ENCODE peak calls at places on chromosomes 16 and 17, in ten cellular contexts. T is CD8-positive, alpha-beta T cell; V is cardiac fibroblast; M is SK-N-SH; F is adrenal gland; W is AG10803; P is uterus; G is progenitor cell of endocrine pancreas; O is heart left ventricle; I is mucosa of descending colon. A is an unnamed sample.

GRCh38 chr17:12918132-12918531 is 99.7 kb downstream of the ELAC2 start:
- DNase-seq in T (no peak), V (no peak), M (no peak), F (no peak), W (no peak), P (no peak), G (no peak), O (no peak), I (no peak), A (no peak)

GRCh38 chr17:6648181-6648580 is 3.2 kb downstream of the MED31 start:
- DNase-seq in T (no peak), V (peak), M (no peak), F (no peak), W (no peak), P (no peak), G (no peak), O (no peak), I (no peak), A (no peak)

GRCh38 chr16:70612931-70613330 is 33.4 kb upstream of the IL34 start:
- DNase-seq in T (no peak), V (no peak), M (no peak), F (no peak), W (no peak), P (no peak), G (no peak), O (no peak), I (no peak), A (no peak)

GRCh38 chr16:2195316-2196161 is 866 bp downstream of the CASKIN1 start:
- DNase-seq in T (no peak), V (no peak), M (peak), F (no peak), W (no peak), P (no peak), G (no peak), O (no peak), I (no peak), A (peak)

GRCh38 chr17:61009619-61010018 is 332.0 kb downstream of the BCAS3 start:
- DNase-seq in T (no peak), V (peak), M (no peak), F (no peak), W (no peak), P (no peak), G (no peak), O (peak), I (no peak), A (no peak)

GRCh38 chr16:69453936-69454335 is 29.5 kb downstream of the CYB5B start:
- DNase-seq in T (no peak), V (no peak), M (no peak), F (no peak), W (no peak), P (no peak), G (no peak), O (no peak), I (no peak), A (no peak)

GRCh38 chr16:89687092-89687940 is 827 bp downstream of the CDK10 start:
- DNase-seq in T (no peak), V (peak), M (no peak), F (no peak), W (peak), P (no peak), G (peak), O (no peak), I (peak), A (no peak)

GRCh38 chr17:63911657-63912100 is 621 bp upstream of the CSHL1 start:
- DNase-seq in T (peak), V (peak), M (peak), F (peak), W (peak), P (peak), G (peak), O (peak), I (no peak), A (peak)

GRCh38 chr17:7882629-7883028 is 6.0 kb upstream of the CHD3 start:
- DNase-seq in T (no peak), V (no peak), M (no peak), F (no peak), W (no peak), P (no peak), G (no peak), O (no peak), I (no peak), A (no peak)

GRCh38 chr16:76535-77272 is 1.3 kb upstream of the MPG start:
- DNase-seq in T (no peak), V (peak), M (no peak), F (peak), W (peak), P (peak), G (no peak), O (peak), I (peak), A (no peak)

GRCh38 chr17:68775338-68775737 is 174.2 kb upstream of the FAM20A start:
- DNase-seq in T (no peak), V (peak), M (no peak), F (no peak), W (peak), P (no peak), G (no peak), O (no peak), I (no peak), A (no peak)

GRCh38 chr16:72934661-72935403 is 113.1 kb downstream of the ZFHX3 start:
- DNase-seq in T (no peak), V (peak), M (no peak), F (peak), W (peak), P (peak), G (no peak), O (no peak), I (no peak), A (no peak)

GRCh38 chr17:491086-492014 is 138.7 kb upstream of the RPH3AL start:
- DNase-seq in T (no peak), V (peak), M (peak), F (peak), W (peak), P (peak), G (peak), O (peak), I (peak), A (peak)

GRCh38 chr17:68910256-68910705 is 44.9 kb downstream of the ABCA8 start:
- DNase-seq in T (no peak), V (peak), M (no peak), F (peak), W (no peak), P (peak), G (no peak), O (no peak), I (no peak), A (no peak)

GRCh38 chr17:7897773-7898172 is 9.2 kb downstream of the CHD3 start:
- DNase-seq in T (no peak), V (peak), M (peak), F (peak), W (peak), P (no peak), G (no peak), O (no peak), I (no peak), A (no peak)

GRCh38 chr17:7589891-7590611 is at the start of gene SOX15:
- DNase-seq in T (no peak), V (no peak), M (peak), F (no peak), W (no peak), P (no peak), G (no peak), O (no peak), I (no peak), A (no peak)

GRCh38 chr17:5793899-5794298 is 209.6 kb upstream of the NLRP1 start:
- DNase-seq in T (no peak), V (no peak), M (no peak), F (no peak), W (no peak), P (no peak), G (no peak), O (no peak), I (no peak), A (no peak)

GRCh38 chr17:5557990-5558389 is 26.3 kb downstream of the NLRP1 start:
- DNase-seq in T (no peak), V (no peak), M (no peak), F (no peak), W (no peak), P (no peak), G (no peak), O (no peak), I (no peak), A (no peak)

GRCh38 chr17:17402558-17402957 is 74.2 kb upstream of the MED9 start:
- DNase-seq in T (no peak), V (no peak), M (no peak), F (no peak), W (no peak), P (no peak), G (no peak), O (no peak), I (no peak), A (no peak)

GRCh38 chr17:48180842-48181241 is 73.3 kb downstream of the SNX11 start:
- DNase-seq in T (no peak), V (no peak), M (no peak), F (no peak), W (no peak), P (no peak), G (no peak), O (no peak), I (no peak), A (no peak)

GRCh38 chr17:14307560-14308024 is 6.7 kb downstream of the HS3ST3B1 start:
- DNase-seq in T (no peak), V (no peak), M (no peak), F (no peak), W (peak), P (no peak), G (no peak), O (no peak), I (no peak), A (no peak)

GRCh38 chr17:21058098-21058893 is 15.5 kb upstream of the USP22 start:
- DNase-seq in T (no peak), V (peak), M (no peak), F (no peak), W (peak), P (no peak), G (no peak), O (no peak), I (no peak), A (no peak)
- TF ChIP-seq CTCF in T (no peak), V (peak), M (peak), F (no peak), W (peak), P (no peak), G (no peak), O (no peak), I (no peak), A (no peak)

GRCh38 chr16:66774981-66775380 is 23.6 kb upstream of the DYNC1LI2 start:
- DNase-seq in T (no peak), V (peak), M (no peak), F (no peak), W (no peak), P (no peak), G (no peak), O (no peak), I (no peak), A (no peak)

GRCh38 chr16:66776457-66776856 is 24.9 kb downstream of the TERB1 start:
- DNase-seq in T (no peak), V (no peak), M (no peak), F (no peak), W (no peak), P (no peak), G (no peak), O (no peak), I (no peak), A (no peak)
- TF ChIP-seq CTCF in T (no peak), V (no peak), M (no peak), F (no peak), W (no peak), P (no peak), G (no peak), O (no peak), I (no peak), A (no peak)

DNA sequence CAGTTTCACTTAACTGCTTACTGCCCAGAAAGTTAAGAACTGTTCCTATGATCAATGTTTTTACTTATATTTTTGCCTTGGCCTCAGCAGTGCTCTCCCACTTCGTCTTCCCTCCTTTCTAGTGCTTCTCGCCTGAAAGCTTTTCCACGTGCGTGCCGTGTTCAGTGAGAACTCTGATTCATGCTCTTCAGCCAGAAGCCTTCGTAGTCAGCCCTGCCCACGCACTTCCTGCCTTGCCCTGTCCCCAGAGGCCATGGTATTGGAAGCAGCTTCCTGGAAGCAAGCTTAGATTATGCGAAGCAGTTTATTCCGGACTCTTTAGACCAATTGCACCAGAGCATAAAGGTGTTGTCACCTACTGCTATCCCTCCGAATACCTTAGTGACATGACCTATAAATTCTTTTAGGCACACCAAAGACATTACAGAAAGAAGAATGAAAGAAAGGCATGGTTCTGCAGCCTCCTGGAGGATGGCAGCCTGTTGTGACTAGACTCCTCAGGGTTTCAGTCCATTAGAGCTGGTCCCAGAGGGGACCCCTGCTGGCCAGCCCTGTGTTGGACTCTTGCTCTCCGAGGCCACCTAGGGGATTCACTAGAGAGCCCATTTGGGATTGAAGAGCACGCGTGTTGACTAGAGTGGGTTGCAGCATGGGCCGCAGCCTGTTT is 105.2 kb downstream of the RPTOR start:
- DNase-seq in T (no peak), V (peak), M (peak), F (peak), W (peak), P (peak), G (no peak), O (peak), I (no peak), A (peak)
- TF ChIP-seq CTCF in T (peak), V (peak), M (peak), F (no peak), W (peak), P (peak), G (peak), O (peak), I (no peak), A (peak)

DNA sequence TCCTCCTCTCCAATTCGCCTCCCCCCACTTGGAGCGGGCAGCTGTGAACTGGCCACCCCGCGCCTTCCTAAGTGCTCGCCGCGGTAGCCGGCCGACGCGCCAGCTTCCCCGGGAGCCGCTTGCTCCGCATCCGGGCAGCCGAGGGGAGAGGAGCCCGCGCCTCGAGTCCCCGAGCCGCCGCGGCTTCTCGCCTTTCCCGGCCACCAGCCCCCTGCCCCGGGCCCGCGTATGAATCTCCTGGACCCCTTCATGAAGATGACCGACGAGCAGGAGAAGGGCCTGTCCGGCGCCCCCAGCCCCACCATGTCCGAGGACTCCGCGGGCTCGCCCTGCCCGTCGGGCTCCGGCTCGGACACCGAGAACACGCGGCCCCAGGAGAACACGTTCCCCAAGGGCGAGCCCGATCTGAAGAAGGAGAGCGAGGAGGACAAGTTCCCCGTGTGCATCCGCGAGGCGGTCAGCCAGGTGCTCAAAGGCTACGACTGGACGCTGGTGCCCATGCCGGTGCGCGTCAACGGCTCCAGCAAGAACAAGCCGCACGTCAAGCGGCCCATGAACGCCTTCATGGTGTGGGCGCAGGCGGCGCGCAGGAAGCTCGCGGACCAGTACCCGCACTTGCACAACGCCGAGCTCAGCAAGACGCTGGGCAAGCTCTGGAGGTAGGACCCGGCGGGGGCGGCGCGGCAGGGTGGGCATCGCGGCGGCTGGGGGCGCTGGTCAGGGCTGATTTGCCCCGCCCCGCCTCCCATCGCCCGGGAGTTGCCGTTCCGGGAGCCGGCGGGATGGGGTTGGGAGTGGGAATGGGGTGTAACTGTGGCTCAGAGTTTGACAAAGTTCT is 563 bp downstream of the SOX9 start:
- DNase-seq in T (no peak), V (peak), M (peak), F (peak), W (peak), P (no peak), G (peak), O (peak), I (peak), A (peak)
- TF ChIP-seq CTCF in T (no peak), V (no peak), M (peak), F (no peak), W (no peak), P (no peak), G (peak), O (no peak), I (no peak), A (no peak)

GRCh38 chr16:17232487-17232886 is 238.3 kb downstream of the XYLT1 start:
- DNase-seq in T (no peak), V (no peak), M (no peak), F (no peak), W (no peak), P (no peak), G (no peak), O (no peak), I (no peak), A (no peak)

GRCh38 chr16:17231972-17232371 is 238.8 kb downstream of the XYLT1 start:
- DNase-seq in T (no peak), V (no peak), M (no peak), F (no peak), W (no peak), P (no peak), G (no peak), O (no peak), I (no peak), A (no peak)

GRCh38 chr16:17229766-17230165 is 241.0 kb downstream of the XYLT1 start:
- DNase-seq in T (no peak), V (no peak), M (no peak), F (peak), W (peak), P (no peak), G (no peak), O (no peak), I (no peak), A (no peak)

GRCh38 chr16:17229131-17229530 is 241.6 kb downstream of the XYLT1 start:
- DNase-seq in T (no peak), V (no peak), M (no peak), F (no peak), W (no peak), P (no peak), G (no peak), O (no peak), I (no peak), A (no peak)

DNA sequence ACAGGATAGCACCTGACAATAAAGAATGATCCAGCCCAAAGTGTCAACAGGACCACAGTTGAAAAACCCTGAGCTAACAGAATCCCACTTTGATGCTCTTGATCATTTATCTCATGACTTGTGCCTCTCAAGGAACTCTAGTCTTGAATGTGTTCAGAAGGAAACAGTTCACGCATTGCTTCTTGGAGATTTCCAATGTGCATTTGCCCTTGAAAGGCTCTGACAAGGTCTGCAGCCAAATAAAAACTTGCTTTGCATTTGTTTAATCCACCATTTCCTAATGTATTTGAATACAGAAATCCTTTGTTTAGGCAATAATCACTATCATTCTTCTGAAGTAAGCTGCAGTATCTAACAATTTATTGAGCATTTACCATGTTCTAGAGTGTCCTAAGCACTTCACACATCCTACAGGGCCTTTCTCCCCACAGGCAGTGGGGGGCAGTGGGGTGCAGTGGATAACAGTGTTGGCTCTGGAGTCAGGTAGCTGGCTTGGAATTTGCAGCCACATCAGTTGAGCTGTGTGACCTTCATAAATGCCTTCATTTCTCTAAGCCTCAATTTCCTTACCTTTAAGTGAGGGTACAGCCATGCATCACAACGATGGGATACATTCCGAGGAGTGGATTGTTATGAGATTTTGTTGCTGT is 239.7 kb downstream of the XYLT1 start:
- DNase-seq in T (no peak), V (no peak), M (no peak), F (no peak), W (no peak), P (no peak), G (no peak), O (no peak), I (no peak), A (no peak)
- TF ChIP-seq CTCF in T (no peak), V (no peak), M (no peak), F (no peak), W (no peak), P (no peak), G (no peak), O (no peak), I (no peak), A (no peak)

GRCh38 chr16:74998481-74999207 is at the start of gene ZNRF1:
- DNase-seq in T (peak), V (peak), M (peak), F (peak), W (peak), P (peak), G (peak), O (peak), I (peak), A (peak)

GRCh38 chr16:74999208-74999682 is 421 bp downstream of the ZNRF1 start:
- DNase-seq in T (no peak), V (peak), M (no peak), F (peak), W (no peak), P (no peak), G (peak), O (peak), I (peak), A (no peak)

GRCh38 chr16:75002474-75002873 is 3.6 kb downstream of the ZNRF1 start:
- DNase-seq in T (no peak), V (no peak), M (no peak), F (peak), W (no peak), P (no peak), G (no peak), O (no peak), I (no peak), A (no peak)

GRCh38 chr16:75000481-75001081 is 1.8 kb downstream of the ZNRF1 start:
- DNase-seq in T (no peak), V (peak), M (peak), F (peak), W (no peak), P (no peak), G (no peak), O (no peak), I (peak), A (peak)

GRCh38 chr16:74999683-75000480 is 1.1 kb downstream of the ZNRF1 start:
- DNase-seq in T (peak), V (peak), M (peak), F (peak), W (no peak), P (peak), G (peak), O (peak), I (peak), A (peak)
- TF ChIP-seq CTCF in T (no peak), V (no peak), M (peak), F (no peak), W (no peak), P (no peak), G (peak), O (no peak), I (no peak), A (no peak)

DNA sequence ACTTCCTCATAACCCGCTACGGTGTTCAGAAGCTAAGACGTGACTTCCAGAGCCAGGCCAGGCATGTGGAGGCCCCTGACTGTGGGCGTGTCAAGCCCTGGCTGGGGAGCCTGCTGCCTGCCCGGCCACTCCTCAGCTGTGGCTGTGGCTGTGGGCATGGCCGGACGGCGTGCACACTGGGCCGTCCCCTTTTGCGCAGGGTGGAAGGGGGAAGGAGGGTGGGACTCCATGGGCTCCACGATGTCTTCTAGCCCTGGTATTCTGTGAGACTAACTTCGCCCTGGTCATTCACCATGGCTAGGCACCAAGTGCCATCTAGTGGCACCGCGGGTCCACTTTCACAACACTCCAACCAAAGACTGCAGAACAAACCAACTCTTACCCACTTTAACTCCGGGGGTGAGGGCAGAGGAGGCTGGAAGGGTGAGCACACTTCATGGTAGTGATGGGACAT is 67.9 kb downstream of the N4BP1 start:
- DNase-seq in T (no peak), V (peak), M (peak), F (peak), W (peak), P (no peak), G (no peak), O (peak), I (peak), A (no peak)
- TF ChIP-seq CTCF in T (peak), V (peak), M (peak), F (peak), W (peak), P (peak), G (peak), O (peak), I (no peak), A (no peak)

A was measured in glutamatergic neuron.